ENCODE peak calls at places on chromosome 22, in eight cellular contexts. One of them, this sample, is unnamed.

GRCh38 chr22:46067159-46068111 is 82.9 kb upstream of the PPARA start:
- DNase-seq in HEK293T: no peak
- DNase-seq in neural progenitor cell: no peak
- DNase-seq in HFFc6: no peak
- DNase-seq in ELF-1: no peak
- DNase-seq in NCI-H1930: no peak
- DNase-seq in fibroblast of the aortic adventitia: peak; percentile 68
- DNase-seq in A549: no peak
- DNase-seq in this sample: no peak

GRCh38 chr22:19892249-19892879 is 37.7 kb upstream of the GNB1L start:
- DNase-seq in A549: no peak
- DNase-seq in fibroblast of the aortic adventitia: no peak
- DNase-seq in HEK293T: no peak
- DNase-seq in ELF-1: peak; percentile 80
- DNase-seq in NCI-H1930: no peak
- DNase-seq in HFFc6: no peak
- DNase-seq in neural progenitor cell: peak; percentile 65
- DNase-seq in this sample: peak; percentile 17

GRCh38 chr22:39690901-39691620 is 120.5 kb downstream of the CACNA1I start:
- DNase-seq in HFFc6: no peak
- DNase-seq in NCI-H1930: no peak
- DNase-seq in fibroblast of the aortic adventitia: no peak
- DNase-seq in A549: no peak
- DNase-seq in HEK293T: no peak
- DNase-seq in neural progenitor cell: peak; percentile 89
- DNase-seq in ELF-1: peak; percentile 48
- DNase-seq in this sample: no peak

GRCh38 chr22:29621761-29622526 is 18.5 kb downstream of the NF2 start:
- DNase-seq in fibroblast of the aortic adventitia: peak; percentile 94
- DNase-seq in A549: peak; percentile 69
- DNase-seq in HFFc6: peak; percentile 98
- DNase-seq in HEK293T: no peak
- DNase-seq in neural progenitor cell: no peak
- DNase-seq in NCI-H1930: no peak
- DNase-seq in ELF-1: no peak
- DNase-seq in this sample: peak; percentile 50

GRCh38 chr22:41524809-41525449 is 19.3 kb downstream of the POLR3H start:
- DNase-seq in fibroblast of the aortic adventitia: no peak
- DNase-seq in A549: no peak
- DNase-seq in NCI-H1930: no peak
- DNase-seq in neural progenitor cell: no peak
- DNase-seq in ELF-1: no peak
- DNase-seq in HEK293T: no peak
- DNase-seq in HFFc6: no peak
- DNase-seq in this sample: no peak

GRCh38 chr22:30116362-30117117 is 36.3 kb downstream of the HORMAD2 start:
- DNase-seq in NCI-H1930: no peak
- DNase-seq in HFFc6: peak; percentile 2
- DNase-seq in A549: no peak
- DNase-seq in neural progenitor cell: peak; percentile 26
- DNase-seq in ELF-1: no peak
- DNase-seq in HEK293T: no peak
- DNase-seq in fibroblast of the aortic adventitia: peak; percentile 72
- DNase-seq in this sample: no peak

GRCh38 chr22:44438056-44438455 is 60.0 kb downstream of the RTL6 start:
- DNase-seq in HFFc6: no peak
- DNase-seq in HEK293T: no peak
- DNase-seq in NCI-H1930: no peak
- DNase-seq in fibroblast of the aortic adventitia: no peak
- DNase-seq in neural progenitor cell: peak; percentile 41
- DNase-seq in ELF-1: no peak
- DNase-seq in A549: no peak
- DNase-seq in this sample: no peak

GRCh38 chr22:31036671-31037550 is 44.2 kb upstream of the SMTN start:
- DNase-seq in A549: no peak
- DNase-seq in NCI-H1930: no peak
- DNase-seq in neural progenitor cell: no peak
- DNase-seq in ELF-1: no peak
- DNase-seq in HEK293T: no peak
- DNase-seq in fibroblast of the aortic adventitia: peak; percentile 77
- DNase-seq in HFFc6: peak; percentile 77
- DNase-seq in this sample: peak; percentile 56

GRCh38 chr22:24501366-24502005 is 6.4 kb downstream of the UPB1 start:
- DNase-seq in HEK293T: no peak
- DNase-seq in A549: no peak
- DNase-seq in HFFc6: no peak
- DNase-seq in ELF-1: peak; percentile 46
- DNase-seq in neural progenitor cell: peak; percentile 52
- DNase-seq in NCI-H1930: no peak
- DNase-seq in fibroblast of the aortic adventitia: no peak
- DNase-seq in this sample: no peak

GRCh38 chr22:41619979-41620645 is 731 bp downstream of the DESI1 start:
- DNase-seq in ELF-1: peak; percentile 62
- DNase-seq in HFFc6: no peak
- DNase-seq in A549: no peak
- DNase-seq in neural progenitor cell: peak; percentile 68
- DNase-seq in fibroblast of the aortic adventitia: no peak
- DNase-seq in HEK293T: peak; percentile 44
- DNase-seq in NCI-H1930: no peak
- DNase-seq in this sample: no peak

GRCh38 chr22:38272373-38273134 is at the start of gene TMEM184B:
- DNase-seq in HEK293T: peak; percentile 100
- DNase-seq in fibroblast of the aortic adventitia: peak; percentile 66
- DNase-seq in NCI-H1930: peak; percentile 34
- DNase-seq in A549: peak; percentile 46
- DNase-seq in neural progenitor cell: peak; percentile 94
- DNase-seq in ELF-1: no peak
- DNase-seq in HFFc6: peak; percentile 35
- DNase-seq in this sample: peak; percentile 45

GRCh38 chr22:49255741-49256318 is 571.8 kb downstream of the BRD1 start:
- DNase-seq in HEK293T: no peak
- DNase-seq in HFFc6: no peak
- DNase-seq in ELF-1: no peak
- DNase-seq in A549: no peak
- DNase-seq in NCI-H1930: no peak
- DNase-seq in fibroblast of the aortic adventitia: no peak
- DNase-seq in neural progenitor cell: no peak
- DNase-seq in this sample: no peak

GRCh38 chr22:39388261-39389011 is 11.1 kb upstream of the TAB1 start:
- DNase-seq in fibroblast of the aortic adventitia: peak; percentile 68
- DNase-seq in neural progenitor cell: peak; percentile 98
- DNase-seq in HFFc6: peak; percentile 35
- DNase-seq in ELF-1: peak; percentile 95
- DNase-seq in NCI-H1930: peak; percentile 33
- DNase-seq in A549: peak; percentile 49
- DNase-seq in HEK293T: peak; percentile 100
- DNase-seq in this sample: no peak

GRCh38 chr22:19180740-19181410 is 2.3 kb upstream of the SLC25A1 start:
- DNase-seq in NCI-H1930: no peak
- DNase-seq in neural progenitor cell: peak; percentile 1
- DNase-seq in ELF-1: no peak
- DNase-seq in fibroblast of the aortic adventitia: no peak
- DNase-seq in HEK293T: no peak
- DNase-seq in HFFc6: no peak
- DNase-seq in A549: no peak
- DNase-seq in this sample: no peak

GRCh38 chr22:22156716-22157499 is 87.7 kb upstream of the VPREB1 start:
- DNase-seq in fibroblast of the aortic adventitia: peak; percentile 80
- DNase-seq in HEK293T: peak; percentile 84
- DNase-seq in NCI-H1930: peak; percentile 48
- DNase-seq in HFFc6: peak; percentile 47
- DNase-seq in ELF-1: peak; percentile 60
- DNase-seq in A549: peak; percentile 64
- DNase-seq in neural progenitor cell: peak; percentile 82
- DNase-seq in this sample: peak; percentile 57

GRCh38 chr22:32804823-32805585 is 3.5 kb downstream of the TIMP3 start:
- DNase-seq in NCI-H1930: no peak
- DNase-seq in ELF-1: no peak
- DNase-seq in neural progenitor cell: peak; percentile 11
- DNase-seq in HEK293T: no peak
- DNase-seq in A549: no peak
- DNase-seq in HFFc6: no peak
- DNase-seq in fibroblast of the aortic adventitia: no peak
- DNase-seq in this sample: no peak

GRCh38 chr22:24145446-24146189 is 35.7 kb upstream of the SUSD2 start:
- DNase-seq in NCI-H1930: no peak
- DNase-seq in A549: no peak
- DNase-seq in HFFc6: no peak
- DNase-seq in ELF-1: no peak
- DNase-seq in HEK293T: no peak
- DNase-seq in neural progenitor cell: no peak
- DNase-seq in fibroblast of the aortic adventitia: no peak
- DNase-seq in this sample: no peak

GRCh38 chr22:46407748-46408147 is 72.2 kb downstream of the TRMU start:
- DNase-seq in HEK293T: no peak
- DNase-seq in NCI-H1930: no peak
- DNase-seq in A549: no peak
- DNase-seq in ELF-1: no peak
- DNase-seq in fibroblast of the aortic adventitia: no peak
- DNase-seq in HFFc6: no peak
- DNase-seq in neural progenitor cell: no peak
- DNase-seq in this sample: no peak

GRCh38 chr22:17115927-17116326 is 5.2 kb downstream of the TMEM121B start:
- DNase-seq in neural progenitor cell: no peak
- DNase-seq in ELF-1: no peak
- DNase-seq in HFFc6: no peak
- DNase-seq in HEK293T: no peak
- DNase-seq in A549: no peak
- DNase-seq in NCI-H1930: no peak
- DNase-seq in fibroblast of the aortic adventitia: no peak
- DNase-seq in this sample: no peak

GRCh38 chr22:47090591-47091240 is 328.3 kb downstream of the TBC1D22A start:
- DNase-seq in HFFc6: peak; percentile 58
- DNase-seq in A549: no peak
- DNase-seq in HEK293T: no peak
- DNase-seq in fibroblast of the aortic adventitia: peak; percentile 39
- DNase-seq in neural progenitor cell: peak; percentile 47
- DNase-seq in ELF-1: peak; percentile 72
- DNase-seq in NCI-H1930: no peak
- DNase-seq in this sample: no peak

GRCh38 chr22:17753401-17753989 is 20.8 kb downstream of the BID start:
- DNase-seq in NCI-H1930: no peak
- DNase-seq in A549: no peak
- DNase-seq in HFFc6: no peak
- DNase-seq in neural progenitor cell: no peak
- DNase-seq in HEK293T: no peak
- DNase-seq in fibroblast of the aortic adventitia: no peak
- DNase-seq in ELF-1: no peak
- DNase-seq in this sample: no peak

GRCh38 chr22:17198188-17199130 is 20.8 kb downstream of the ADA2 start:
- DNase-seq in A549: no peak
- DNase-seq in neural progenitor cell: peak; percentile 98
- DNase-seq in NCI-H1930: peak; percentile 17
- DNase-seq in HEK293T: no peak
- DNase-seq in ELF-1: peak; percentile 93
- DNase-seq in HFFc6: no peak
- DNase-seq in fibroblast of the aortic adventitia: peak; percentile 9
- DNase-seq in this sample: no peak

GRCh38 chr22:46237453-46238158 is 12.5 kb downstream of the CDPF1 start:
- DNase-seq in NCI-H1930: no peak
- DNase-seq in fibroblast of the aortic adventitia: no peak
- DNase-seq in A549: no peak
- DNase-seq in HEK293T: no peak
- DNase-seq in HFFc6: no peak
- DNase-seq in neural progenitor cell: no peak
- DNase-seq in ELF-1: no peak
- DNase-seq in this sample: no peak

GRCh38 chr22:41327124-41327523 is 25.8 kb downstream of the ZC3H7B start:
- DNase-seq in HEK293T: no peak
- DNase-seq in fibroblast of the aortic adventitia: no peak
- DNase-seq in HFFc6: no peak
- DNase-seq in NCI-H1930: no peak
- DNase-seq in A549: no peak
- DNase-seq in neural progenitor cell: no peak
- DNase-seq in ELF-1: no peak
- DNase-seq in this sample: no peak

GRCh38 chr22:17920145-17920605 is 104.2 kb downstream of the MICAL3 start:
- DNase-seq in A549: no peak
- DNase-seq in HFFc6: no peak
- DNase-seq in fibroblast of the aortic adventitia: peak; percentile 32
- DNase-seq in NCI-H1930: no peak
- DNase-seq in neural progenitor cell: peak; percentile 59
- DNase-seq in ELF-1: peak; percentile 83
- DNase-seq in HEK293T: peak; percentile 38
- DNase-seq in this sample: no peak

GRCh38 chr22:41308544-41308947 is 7.2 kb downstream of the ZC3H7B start:
- DNase-seq in HEK293T: no peak
- DNase-seq in NCI-H1930: no peak
- DNase-seq in HFFc6: no peak
- DNase-seq in neural progenitor cell: no peak
- DNase-seq in A549: no peak
- DNase-seq in ELF-1: no peak
- DNase-seq in fibroblast of the aortic adventitia: peak; percentile 25
- DNase-seq in this sample: no peak

GRCh38 chr22:32985899-32986772 is 72.0 kb downstream of the SYN3 start:
- DNase-seq in HEK293T: peak; percentile 83
- DNase-seq in HFFc6: peak; percentile 73
- DNase-seq in NCI-H1930: no peak
- DNase-seq in ELF-1: peak; percentile 94
- DNase-seq in neural progenitor cell: peak; percentile 88
- DNase-seq in A549: peak; percentile 40
- DNase-seq in fibroblast of the aortic adventitia: peak; percentile 86
- DNase-seq in this sample: peak; percentile 75

GRCh38 chr22:39967103-39967829 is 7.1 kb downstream of the TMA7B start:
- DNase-seq in HEK293T: no peak
- DNase-seq in HFFc6: peak; percentile 15
- DNase-seq in ELF-1: no peak
- DNase-seq in neural progenitor cell: no peak
- DNase-seq in A549: no peak
- DNase-seq in fibroblast of the aortic adventitia: peak; percentile 59
- DNase-seq in NCI-H1930: no peak
- DNase-seq in this sample: no peak

GRCh38 chr22:22048981-22049531 is 66.5 kb upstream of the TOP3B start:
- DNase-seq in fibroblast of the aortic adventitia: no peak
- DNase-seq in HFFc6: no peak
- DNase-seq in A549: no peak
- DNase-seq in HEK293T: no peak
- DNase-seq in NCI-H1930: no peak
- DNase-seq in neural progenitor cell: no peak
- DNase-seq in ELF-1: no peak
- DNase-seq in this sample: no peak

GRCh38 chr22:18031670-18032454 is 7.5 kb upstream of the MICAL3 start:
- DNase-seq in neural progenitor cell: no peak
- DNase-seq in ELF-1: no peak
- DNase-seq in A549: peak; percentile 48
- DNase-seq in HEK293T: no peak
- DNase-seq in fibroblast of the aortic adventitia: peak; percentile 83
- DNase-seq in NCI-H1930: no peak
- DNase-seq in HFFc6: peak; percentile 94
- DNase-seq in this sample: peak; percentile 86

GRCh38 chr22:49767355-49768062 is 60.2 kb downstream of the BRD1 start:
- DNase-seq in fibroblast of the aortic adventitia: peak; percentile 63
- DNase-seq in HFFc6: peak; percentile 32
- DNase-seq in NCI-H1930: no peak
- DNase-seq in HEK293T: peak; percentile 62
- DNase-seq in neural progenitor cell: peak; percentile 69
- DNase-seq in A549: peak; percentile 7
- DNase-seq in ELF-1: peak; percentile 84
- DNase-seq in this sample: peak; percentile 58

GRCh38 chr22:37187891-37188761 is at the start of gene C1QTNF6:
- DNase-seq in HFFc6: no peak
- DNase-seq in fibroblast of the aortic adventitia: peak; percentile 60
- DNase-seq in neural progenitor cell: peak; percentile 86
- DNase-seq in A549: no peak
- DNase-seq in NCI-H1930: no peak
- DNase-seq in HEK293T: no peak
- DNase-seq in ELF-1: peak; percentile 85
- DNase-seq in this sample: peak; percentile 44

GRCh38 chr22:34814260-34814659 is 251.7 kb upstream of the ISX start:
- DNase-seq in neural progenitor cell: no peak
- DNase-seq in HEK293T: no peak
- DNase-seq in fibroblast of the aortic adventitia: no peak
- DNase-seq in NCI-H1930: no peak
- DNase-seq in ELF-1: no peak
- DNase-seq in A549: no peak
- DNase-seq in HFFc6: no peak
- DNase-seq in this sample: peak; percentile 56

This sample was measured in H4.